ENCODE peak calls at places on chromosomes 3 and 15, in six cellular contexts. J is left lung, Q is mesenchymal stem cell, S is prostate gland, P is spleen, I is retinal pigment epithelial cell. C is an unnamed sample.
A peak's percentile ranks its signal among the peaks of the same experiment; 100 is the strongest.

GRCh38 chr3:190825389-190826016 is 37.0 kb downstream of the GMNC start:
- DNase-seq in I (no peak), P (no peak), S (no peak), J (no peak), Q (no peak), C (no peak)

GRCh38 chr3:156678216-156678615 is 3.8 kb downstream of the TIPARP start:
- DNase-seq in I (no peak), J (no peak), S (no peak), P (no peak), Q (peak; percentile 22), C (no peak)

GRCh38 chr3:98855811-98856400 is 45.6 kb downstream of the DCBLD2 start:
- DNase-seq in S (no peak), J (no peak), I (peak; percentile 65), P (no peak), Q (peak; percentile 25), C (peak; percentile 88)

GRCh38 chr15:91706366-91707032 is 147.0 kb upstream of the SLCO3A1 start:
- DNase-seq in S (peak; percentile 60), J (peak; percentile 82), P (peak; percentile 85), I (peak; percentile 27), Q (no peak), C (peak; percentile 2)

GRCh38 chr15:80643296-80643965 is 51.7 kb upstream of the ABHD17C start:
- DNase-seq in S (no peak), P (no peak), J (no peak), Q (no peak), I (no peak), C (no peak)

GRCh38 chr15:96792216-96792615 is 461.7 kb downstream of the NR2F2 start:
- DNase-seq in P (no peak), J (no peak), Q (no peak), S (no peak), I (no peak), C (no peak)

GRCh38 chr15:90513448-90513847 is 16.3 kb upstream of the CRTC3 start:
- DNase-seq in S (no peak), J (no peak), P (no peak), Q (no peak), I (no peak), C (no peak)

GRCh38 chr15:82108489-82109078 is 62.8 kb upstream of the MEX3B start:
- DNase-seq in S (peak; percentile 54), I (no peak), P (peak; percentile 86), Q (peak; percentile 38), J (peak; percentile 88), C (no peak)

GRCh38 chr15:25188051-25188450 is 233.3 kb downstream of the SNRPN start:
- DNase-seq in P (no peak), J (peak; percentile 43), I (no peak), S (no peak), Q (no peak), C (no peak)

GRCh38 chr3:43017038-43017437 is 37.9 kb downstream of the GASK1A start:
- DNase-seq in P (no peak), J (no peak), Q (no peak), S (no peak), I (no peak), C (no peak)

GRCh38 chr15:58684751-58685150 is 64.8 kb downstream of the ADAM10 start:
- DNase-seq in I (peak; percentile 52), P (no peak), Q (no peak), J (no peak), S (no peak), C (no peak)

GRCh38 chr3:120350431-120350941 is 1.3 kb upstream of the LRRC58 start:
- DNase-seq in Q (peak; percentile 75), S (no peak), I (peak; percentile 56), P (peak; percentile 72), J (peak; percentile 49), C (peak; percentile 53)

GRCh38 chr15:24933716-24934115 is 21.1 kb upstream of the SNRPN start:
- DNase-seq in J (no peak), I (no peak), P (no peak), Q (no peak), S (no peak), C (no peak)

GRCh38 chr3:133562376-133562775 is 11.1 kb upstream of the CDV3 start:
- DNase-seq in P (no peak), J (no peak), I (no peak), Q (no peak), S (no peak), C (no peak)

GRCh38 chr3:131728898-131729297 is 226.1 kb upstream of the MRPL3 start:
- DNase-seq in S (no peak), Q (no peak), I (no peak), J (no peak), P (no peak), C (no peak)

GRCh38 chr15:64092075-64092820 is 1.4 kb downstream of the CIAO2A start:
- DNase-seq in Q (no peak), I (no peak), P (no peak), J (no peak), S (no peak), C (no peak)

GRCh38 chr3:78101363-78101762 is 1061.5 kb downstream of the ROBO2 start:
- DNase-seq in Q (peak; percentile 77), I (peak; percentile 73), P (no peak), S (no peak), J (no peak), C (peak; percentile 79)

GRCh38 chr3:9066141-9066540 is 102.9 kb upstream of the RAD18 start:
- DNase-seq in S (no peak), J (no peak), Q (no peak), P (no peak), I (no peak), C (no peak)

GRCh38 chr15:42107483-42107882 is 13.1 kb upstream of the PLA2G4D start:
- DNase-seq in J (no peak), P (peak; percentile 35), Q (no peak), S (peak; percentile 40), I (no peak), C (no peak)

GRCh38 chr3:128607710-128608048 is 42.9 kb downstream of the RPN1 start:
- DNase-seq in I (no peak), Q (no peak), S (no peak), J (no peak), P (no peak), C (no peak)
- H3K4me3 ChIP-seq in I (peak overlapping the region; percentile 62), Q (peak overlapping the region; percentile 35), S (peak overlapping the region; percentile 49), J (peak overlapping the region; percentile 47), P (peak overlapping the region; percentile 53), C (peak overlapping the region; percentile 42)

GRCh38 chr15:45129651-45130129 is at the start of the genes DUOX1 and DUOXA1:
- DNase-seq in S (peak; percentile 74), I (no peak), P (peak; percentile 79), J (peak; percentile 94), Q (no peak), C (no peak)
- H3K4me3 ChIP-seq in S (peak within 1 kb of the TSS; percentile 28), I (no peak within 1 kb of the TSS), P (peak within 1 kb of the TSS; percentile 13), J (peak within 1 kb of the TSS; percentile 27), Q (no peak within 1 kb of the TSS), C (no peak within 1 kb of the TSS)

DNA sequence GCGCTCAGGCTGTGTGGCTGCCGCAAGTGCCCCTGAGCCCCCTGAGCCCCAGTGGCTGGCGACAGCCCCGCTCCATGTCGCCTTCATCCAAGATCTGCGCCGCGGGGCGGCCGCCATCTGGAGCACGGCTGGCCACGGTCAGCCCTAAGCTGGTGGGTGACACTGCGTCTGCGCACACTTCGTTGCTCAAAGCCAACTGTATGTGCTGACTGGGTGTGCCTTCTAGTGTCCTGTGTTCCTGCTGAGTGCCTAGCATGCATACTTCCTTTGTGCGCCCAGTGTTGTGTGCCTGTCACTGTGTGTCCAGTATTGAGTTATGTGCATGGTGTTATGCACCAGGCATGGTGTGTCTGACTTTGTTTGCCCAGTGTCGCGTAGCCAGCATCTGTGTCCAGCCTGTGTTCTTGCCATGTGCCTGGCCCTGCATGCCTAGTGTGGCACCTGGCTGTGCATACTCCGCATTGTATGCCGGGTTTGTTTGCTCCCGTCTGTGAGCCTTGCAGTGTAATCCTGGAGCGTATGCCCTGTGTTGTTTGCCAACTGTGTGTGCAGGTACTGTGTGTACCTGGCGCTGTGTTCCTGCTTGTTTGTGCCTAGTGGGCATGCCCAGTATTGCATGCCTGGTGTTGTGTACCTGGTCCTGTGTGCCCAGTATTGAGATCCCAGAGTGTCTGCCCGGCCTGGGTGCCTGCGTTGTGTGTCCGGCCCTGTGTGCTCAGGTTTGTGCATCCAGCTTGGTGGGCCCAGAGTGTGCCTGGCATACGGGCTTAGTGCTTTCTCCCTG is 54.7 kb upstream of the CHRNA7 start:
- DNase-seq in I (no peak), Q (no peak), J (no peak), P (no peak), S (no peak), C (no peak)
- H3K4me3 ChIP-seq in I (peak overlapping the region; percentile 42), Q (no peak overlapping the region), J (no peak overlapping the region), P (no peak overlapping the region), S (no peak overlapping the region), C (peak overlapping the region; percentile 20)

DNA sequence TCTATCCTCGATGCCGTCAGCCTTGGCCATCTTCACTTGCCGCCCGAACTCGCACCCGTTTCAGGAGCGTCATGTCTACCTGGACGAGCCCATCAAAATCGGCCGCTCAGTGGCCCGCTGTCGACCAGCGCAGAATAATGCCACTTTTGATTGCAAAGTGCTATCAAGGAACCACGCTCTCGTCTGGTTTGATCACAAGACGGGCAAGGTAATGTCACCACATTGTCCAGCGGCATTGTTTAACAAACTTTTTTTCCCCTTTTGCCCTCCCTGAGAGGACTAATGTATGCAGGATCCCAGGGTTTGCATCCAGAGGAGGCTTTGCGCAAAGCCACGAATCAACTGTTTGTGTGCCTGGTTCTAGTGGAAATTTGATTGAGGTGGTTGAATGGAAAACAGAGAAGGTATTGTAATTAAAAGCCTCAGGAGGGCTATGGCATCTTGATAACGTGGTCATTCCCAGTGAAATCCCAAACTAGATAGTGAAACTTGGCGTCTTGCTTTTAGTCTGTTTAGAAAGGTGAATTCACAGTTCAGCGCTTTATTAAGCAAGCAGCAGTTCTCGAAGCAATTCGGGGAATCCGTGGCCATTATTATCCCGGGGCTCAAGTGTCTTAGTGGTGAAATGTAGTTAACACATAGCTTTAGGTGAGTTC is 1.7 kb downstream of the SLMAP start:
- DNase-seq in S (peak; percentile 6), Q (peak; percentile 52), P (peak; percentile 79), I (no peak), J (no peak), C (no peak)
- H3K4me3 ChIP-seq in S (peak overlapping the region; percentile 85), Q (peak overlapping the region; percentile 100), P (peak overlapping the region; percentile 87), I (peak overlapping the region; percentile 69), J (peak overlapping the region; percentile 92), C (peak overlapping the region; percentile 80)

DNA sequence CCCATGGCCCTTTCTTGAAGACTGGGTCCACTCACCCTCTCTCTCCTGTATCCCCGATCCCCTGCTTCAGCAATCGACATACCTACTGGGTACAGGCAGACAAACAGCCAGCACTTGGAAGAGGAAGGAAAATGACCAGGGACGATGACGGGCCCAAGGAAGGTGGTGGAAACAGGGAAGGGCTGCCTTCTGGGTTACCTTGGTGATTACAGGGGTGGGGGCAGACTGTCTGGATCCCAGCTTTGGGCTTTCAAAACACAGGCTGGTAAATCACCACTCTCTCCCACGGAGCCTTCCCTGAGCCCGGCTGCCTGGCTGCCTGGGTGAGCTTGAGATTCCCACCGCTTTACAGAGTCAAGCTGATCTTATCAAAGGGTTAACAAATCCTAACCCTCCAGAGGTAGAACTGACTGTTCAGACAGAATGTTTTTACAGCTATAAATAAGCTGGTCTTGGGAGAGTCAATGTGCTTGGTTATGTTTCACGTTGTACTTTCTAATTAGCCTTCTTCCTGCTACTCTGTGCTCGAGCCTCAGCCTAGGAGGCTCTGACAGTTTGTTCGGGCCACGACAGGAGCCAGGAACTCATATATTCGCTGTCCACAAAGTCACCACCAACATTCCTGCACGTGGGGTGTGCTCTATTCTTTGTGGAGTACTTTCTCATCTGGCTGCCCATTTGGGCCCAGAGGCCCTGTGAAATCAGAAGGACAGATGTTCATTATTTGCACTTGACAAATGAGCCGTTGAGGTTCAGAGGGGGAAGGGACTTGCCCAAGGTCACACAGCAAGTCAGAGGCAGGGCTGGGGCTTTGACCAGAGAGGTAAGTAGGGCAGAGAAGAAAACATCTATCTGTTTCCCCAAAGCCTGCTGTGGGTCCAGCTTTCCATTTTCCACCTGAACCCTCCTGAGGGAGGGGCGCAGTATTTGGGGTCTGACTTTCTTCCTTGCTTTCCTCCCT is 63.4 kb downstream of the FEM1B start:
- DNase-seq in I (peak; percentile 62), J (no peak), P (peak; percentile 54), Q (peak; percentile 62), S (peak; percentile 25), C (peak; percentile 49)
- H3K4me3 ChIP-seq in I (no peak overlapping the region), J (no peak overlapping the region), P (no peak overlapping the region), Q (no peak overlapping the region), S (no peak overlapping the region), C (no peak overlapping the region)

GRCh38 chr15:40325188-40325587 is 1.7 kb downstream of the INAFM2 start:
- DNase-seq in S (no peak), I (no peak), J (no peak), P (no peak), Q (peak; percentile 46), C (no peak)
- H3K4me3 ChIP-seq in S (peak overlapping the region; percentile 77), I (peak overlapping the region; percentile 58), J (peak overlapping the region; percentile 67), P (peak overlapping the region; percentile 68), Q (no peak overlapping the region), C (peak overlapping the region; percentile 61)

C was measured in skeletal muscle cell.